ENCODE peak calls at places on chromosomes 13 and 19, in four cellular contexts. R, X, K and E are unnamed samples.

GRCh38 chr13:24254151-24254810 is 55.1 kb upstream of the C1QTNF9 start:
- DNase-seq in K (no peak), X (no peak), R (peak), E (no peak)

GRCh38 chr13:105920375-105920774 is 615.1 kb downstream of the EFNB2 start:
- DNase-seq in X (no peak), R (no peak), K (no peak), E (no peak)

GRCh38 chr19:8607386-8607785 is 3.1 kb downstream of the ADAMTS10 start:
- DNase-seq in X (no peak), R (no peak), K (no peak), E (no peak)

GRCh38 chr19:16930753-16931152 is 42.0 kb downstream of the F2RL3 start:
- DNase-seq in X (no peak), R (no peak), K (no peak), E (no peak)

GRCh38 chr13:35472308-35473008 is 4.0 kb downstream of the MAB21L1 start:
- DNase-seq in R (no peak), K (no peak), X (no peak), E (no peak)

GRCh38 chr19:11130824-11131455 is 24.6 kb downstream of the SPC24 start:
- DNase-seq in K (no peak), X (peak), R (peak), E (peak)

GRCh38 chr13:28022848-28023518 is 34.5 kb upstream of the URAD start:
- DNase-seq in K (no peak), R (no peak), X (no peak), E (no peak)

GRCh38 chr13:65497265-65497664 is 1732.9 kb downstream of the PCDH9 start:
- DNase-seq in X (no peak), R (no peak), K (no peak), E (no peak)

GRCh38 chr13:97974773-97975172 is 21.3 kb downstream of the IPO5 start:
- DNase-seq in X (no peak), K (no peak), R (no peak), E (no peak)

GRCh38 chr19:58516246-58516836 is 3.3 kb downstream of the ZBTB45 start:
- DNase-seq in K (no peak), R (no peak), X (no peak), E (no peak)

GRCh38 chr13:42786696-42787095 is 5.3 kb downstream of the FAM216B start:
- DNase-seq in R (no peak), X (no peak), K (no peak), E (no peak)

GRCh38 chr13:29758591-29759114 is 91.8 kb downstream of the UBL3 start:
- DNase-seq in R (peak), X (peak), K (peak), E (no peak)

GRCh38 chr19:11423804-11424318 is 4.7 kb upstream of the RGL3 start:
- DNase-seq in R (no peak), K (no peak), X (peak), E (no peak)

GRCh38 chr13:109673477-109673876 is 112.9 kb downstream of the IRS2 start:
- DNase-seq in R (no peak), X (no peak), K (no peak), E (no peak)

DNA sequence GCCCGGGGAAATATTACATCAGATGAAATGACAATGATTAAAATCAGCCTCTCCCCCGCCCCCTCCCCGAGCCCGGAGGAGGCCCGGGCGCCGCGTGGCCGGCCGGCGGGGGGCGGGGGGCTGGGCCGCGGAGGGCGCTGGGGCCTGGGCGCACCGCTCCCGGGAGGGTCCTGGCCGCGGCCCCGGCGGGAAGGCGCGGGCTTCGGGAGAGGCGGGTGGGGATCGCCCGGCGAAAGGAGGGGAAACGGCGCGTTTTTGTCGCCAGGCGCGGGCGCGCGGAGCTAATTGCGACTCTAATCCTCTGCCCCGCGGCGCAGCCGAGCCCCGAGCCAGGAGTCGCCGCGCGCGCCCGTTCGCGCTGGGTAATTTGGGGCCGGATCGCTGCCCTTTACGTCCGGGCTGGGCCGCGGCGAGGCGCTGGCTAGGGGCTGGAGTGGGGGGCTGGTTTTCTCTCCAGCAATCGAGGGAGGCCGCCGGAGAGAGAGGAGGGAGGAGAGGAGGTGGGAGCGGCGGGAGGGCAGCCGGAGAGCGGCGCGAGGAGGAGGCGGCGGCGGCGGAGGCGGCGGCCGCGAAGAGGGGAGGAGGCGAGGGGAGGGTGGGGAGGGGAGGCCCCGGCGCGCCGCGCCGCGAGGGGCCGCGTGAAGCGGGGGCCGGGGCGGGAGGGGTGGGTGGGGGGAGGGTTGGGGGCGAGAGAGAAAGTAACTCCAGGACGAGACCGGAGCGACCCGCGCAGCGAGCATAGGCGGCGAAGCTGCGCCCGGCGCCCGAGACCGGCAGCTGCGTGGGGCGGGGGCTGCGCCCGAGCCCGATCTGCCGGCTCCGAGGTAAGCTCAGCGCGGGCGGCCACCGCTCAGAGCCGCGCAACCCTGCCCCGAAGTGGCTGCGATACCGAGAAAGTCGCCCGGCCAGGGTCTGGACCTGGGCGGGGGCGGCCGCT is at the start of gene KCTD15:
- DNase-seq in X (peak), R (peak), K (no peak), E (no peak)
- TF ChIP-seq SPI1 in X (no peak), R (no peak), K (no peak), E (no peak)

DNA sequence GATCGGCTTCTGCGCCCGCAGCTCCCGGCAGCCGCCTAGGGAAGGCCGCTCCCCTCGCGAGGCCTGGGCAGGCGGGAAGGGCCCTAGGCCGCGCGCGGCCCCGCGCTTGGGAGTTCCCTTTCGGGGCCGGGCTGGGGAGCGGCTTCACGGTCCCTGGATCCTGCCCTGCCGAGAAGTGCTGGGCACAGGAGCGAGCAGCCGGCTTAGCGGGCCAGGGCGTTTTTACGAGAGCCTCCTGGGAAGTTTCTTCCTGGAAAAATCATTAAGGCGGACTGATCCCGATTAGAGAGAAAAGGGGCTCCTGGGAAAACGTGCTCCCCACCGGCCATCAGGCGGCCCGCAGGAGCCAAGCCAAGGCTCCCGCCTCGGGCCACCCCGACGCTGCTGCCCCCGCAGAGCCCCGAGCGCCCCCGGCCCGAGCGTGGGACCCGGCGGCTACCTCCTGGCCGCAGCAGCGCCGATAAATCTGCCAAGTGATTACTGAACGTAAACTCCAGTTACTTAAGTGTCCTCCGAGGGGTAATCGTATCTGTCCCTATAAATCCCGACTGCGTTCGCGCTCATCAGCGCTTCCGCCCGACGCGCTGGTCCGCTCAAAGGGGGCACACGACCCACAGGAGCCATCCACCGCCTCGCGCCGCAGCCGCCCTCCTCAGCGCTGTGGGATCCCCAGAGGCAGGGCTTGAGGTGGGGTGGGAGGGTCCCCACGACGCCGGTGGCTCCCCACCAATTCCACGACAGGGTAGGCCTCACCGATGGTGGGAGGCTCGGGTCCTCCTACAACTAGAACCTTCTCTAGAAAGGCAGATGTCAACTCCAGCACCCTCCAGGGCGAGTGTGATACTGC is 2.8 kb downstream of the ZIC5 start:
- DNase-seq in X (no peak), R (no peak), K (no peak), E (no peak)
- TF ChIP-seq SPI1 in X (no peak), R (no peak), K (no peak), E (no peak)

DNA sequence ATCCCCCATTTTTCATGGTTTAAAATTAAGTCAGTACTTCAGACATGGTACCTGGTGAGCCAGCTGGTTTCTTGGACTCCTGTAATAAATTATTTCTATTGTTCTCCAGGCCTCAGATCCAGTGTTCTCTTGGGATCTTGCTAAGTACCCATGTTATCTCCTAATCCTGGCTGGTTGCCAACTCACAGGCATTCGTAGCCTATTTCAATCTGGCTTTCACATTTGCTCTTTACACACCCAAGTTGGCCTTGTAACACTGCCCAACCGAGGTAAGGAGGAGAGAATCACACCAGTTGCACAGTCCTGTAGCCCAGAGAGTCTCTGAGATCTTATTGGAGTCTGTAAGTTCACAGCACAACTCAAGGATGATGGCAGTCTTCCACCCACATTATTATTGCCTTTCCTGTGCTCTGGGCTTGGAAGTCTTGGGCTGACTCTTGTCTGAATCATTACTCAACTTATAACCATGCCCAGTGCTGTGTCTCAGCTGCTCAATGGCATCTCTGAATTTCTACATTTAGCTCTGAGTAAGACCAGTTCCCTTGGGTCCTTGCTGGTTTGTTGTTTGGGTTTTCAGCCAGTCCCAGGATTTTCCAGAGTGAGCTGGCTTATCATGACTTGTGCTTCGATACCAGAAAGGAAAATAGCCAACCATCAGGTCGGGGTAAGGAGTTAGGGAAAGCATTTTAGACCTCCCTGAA is 76.6 kb upstream of the KLF12 start:
- DNase-seq in K (no peak), X (no peak), R (no peak), E (no peak)
- TF ChIP-seq SPI1 in K (no peak), X (no peak), R (no peak), E (no peak)

GRCh38 chr19:21143428-21143827 is 1.6 kb downstream of the ZNF431 start:
- DNase-seq in K (no peak), X (no peak), R (no peak), E (no peak)

GRCh38 chr19:21147540-21147939 is 5.7 kb downstream of the ZNF431 start:
- DNase-seq in K (no peak), R (no peak), X (no peak), E (no peak)

GRCh38 chr19:21138130-21138529 is 3.7 kb upstream of the ZNF431 start:
- DNase-seq in K (no peak), R (no peak), X (no peak), E (no peak)

GRCh38 chr19:21143846-21144245 is 2.0 kb downstream of the ZNF431 start:
- DNase-seq in R (no peak), X (no peak), K (no peak), E (no peak)

GRCh38 chr19:21141787-21142464 is at the start of gene ZNF431:
- DNase-seq in R (peak), X (peak), K (peak), E (peak)
- TF ChIP-seq SPI1 in R (peak), X (peak), K (peak), E (peak)

GRCh38 chr19:6161271-6161850 is 25.9 kb downstream of the ACSBG2 start:
- DNase-seq in X (peak), K (peak), R (peak), E (peak)

GRCh38 chr19:6150289-6150688 is 14.8 kb downstream of the ACSBG2 start:
- DNase-seq in K (no peak), X (no peak), R (no peak), E (no peak)

GRCh38 chr19:6156033-6156432 is 20.6 kb downstream of the ACSBG2 start:
- DNase-seq in X (no peak), R (no peak), K (no peak), E (no peak)
- TF ChIP-seq SPI1 in X (no peak), R (no peak), K (no peak), E (no peak)

GRCh38 chr13:63449549-63449948 is 2033.9 kb upstream of the PCDH20 start:
- DNase-seq in X (no peak), K (no peak), R (no peak), E (no peak)

GRCh38 chr13:63446329-63446728 is 2030.7 kb upstream of the PCDH20 start:
- DNase-seq in K (no peak), R (no peak), X (no peak), E (no peak)

GRCh38 chr13:63448654-63449053 is 2033.0 kb upstream of the PCDH20 start:
- DNase-seq in R (no peak), K (no peak), X (no peak), E (no peak)
- TF ChIP-seq SPI1 in R (no peak), K (no peak), X (no peak), E (no peak)

GRCh38 chr19:44512326-44513298 is 12.3 kb upstream of the ZNF180 start:
- DNase-seq in R (peak), X (peak), K (no peak), E (no peak)
- TF ChIP-seq SPI1 in R (no peak), X (no peak), K (no peak), E (no peak)

GRCh38 chr19:46386996-46387712 is 26.2 kb downstream of the CCDC8 start:
- DNase-seq in K (no peak), R (no peak), X (no peak), E (no peak)
- TF ChIP-seq SPI1 in K (no peak), R (no peak), X (no peak), E (no peak)